ENCODE peak calls at places on chromosomes 4 and X, in six cellular contexts. V is cardiac muscle cell; O is glutamatergic neuron; E is C1 segment of cervical spinal cord; Z is activated CD4-positive, alpha-beta T cell treated with anti-CD3 and anti-CD28 coated beads, Interleukin-2, amount 50 U/mL, for 1 hour; R is HFFc6. T is an unnamed sample.

GRCh38 chr4:165248102-165248501 is 40.7 kb downstream of the KLHL2 start:
- DNase-seq in E (no peak), R (no peak), V (no peak), O (no peak), Z (no peak), T (no peak)

GRCh38 chr4:122914292-122914904 is 8.0 kb downstream of the NUDT6 start:
- DNase-seq in V (no peak), E (no peak), R (peak), O (no peak), Z (no peak), T (no peak)

GRCh38 chr4:41640905-41641304 is 102.9 kb downstream of the LIMCH1 start:
- DNase-seq in R (no peak), Z (no peak), V (no peak), E (no peak), O (no peak), T (no peak)

GRCh38 chr4:41550308-41550707 is 12.4 kb downstream of the LIMCH1 start:
- DNase-seq in O (no peak), R (no peak), E (no peak), Z (no peak), V (no peak), T (no peak)

GRCh38 chrX:3178329-3178728 is 137.1 kb downstream of the ARSF start:
- DNase-seq in Z (no peak), O (no peak), E (no peak), V (no peak), R (no peak), T (no peak)

GRCh38 chrX:5726246-5726645 is 502.4 kb downstream of the NLGN4X start:
- DNase-seq in V (no peak), R (peak), E (no peak), Z (no peak), O (no peak), T (no peak)

GRCh38 chrX:22116585-22117546 is 84.7 kb downstream of the PHEX start:
- DNase-seq in R (no peak), V (no peak), O (no peak), E (no peak), Z (no peak), T (no peak)

GRCh38 chrX:150873616-150874015 is 24.9 kb downstream of the CD99L2 start:
- DNase-seq in V (no peak), O (no peak), R (no peak), Z (no peak), E (no peak), T (no peak)

T was measured in AG20443.